ENCODE peak calls at places on chromosomes 5 and 9, in ten cellular contexts. F is A549; W is ACHN; D is stimulated activated CD4-positive, alpha-beta T cell treated with anti-CD3 and anti-CD28 coated beads, Interleukin-1b, Interleukin-23, amount 100 ng/mL, for 4 hours; P is cardiac muscle cell; S is H9; H is HCT116; G is RKO; L is right atrium auricular region; U is cardiac septum. E is an unnamed sample.

GRCh38 chr9:7491641-7492040 is 307.9 kb downstream of the DMAC1 start:
- DNase-seq in L (no peak), S (no peak), G (no peak), U (no peak), W (no peak), P (no peak), H (no peak), D (no peak), F (no peak), E (no peak)

GRCh38 chr5:59843511-59844230 is 49.9 kb downstream of the PDE4D start:
- DNase-seq in F (no peak), L (no peak), U (no peak), D (no peak), W (no peak), G (no peak), H (no peak), S (no peak), P (no peak), E (no peak)

GRCh38 chr9:127184641-127185040 is 62.2 kb upstream of the ANGPTL2 start:
- DNase-seq in G (no peak), F (no peak), P (no peak), U (no peak), L (no peak), H (no peak), D (no peak), S (no peak), W (no peak), E (no peak)

GRCh38 chr5:120297621-120298020 is 166.5 kb upstream of the PRR16 start:
- DNase-seq in D (no peak), W (no peak), S (no peak), L (no peak), P (no peak), F (no peak), H (no peak), G (no peak), U (no peak), E (no peak)

GRCh38 chr9:94619012-94619411 is 20.3 kb downstream of the FBP1 start:
- DNase-seq in U (no peak), D (no peak), L (no peak), G (no peak), P (peak), F (no peak), S (no peak), W (no peak), H (no peak), E (no peak)

GRCh38 chr5:77138981-77139380 is 51.9 kb upstream of the ZBED3 start:
- DNase-seq in L (no peak), P (no peak), U (no peak), G (no peak), S (no peak), H (no peak), D (no peak), W (no peak), F (no peak), E (no peak)

GRCh38 chr9:33446507-33447403 is 638 bp downstream of the AQP3 start:
- DNase-seq in U (no peak), F (peak), H (no peak), D (peak), W (peak), P (no peak), G (peak), S (no peak), L (peak), E (no peak)

GRCh38 chr5:89081360-89081759 is 198.4 kb upstream of the MEF2C start:
- DNase-seq in G (no peak), S (no peak), F (no peak), D (no peak), L (no peak), H (no peak), U (no peak), P (no peak), W (no peak), E (no peak)

GRCh38 chr9:77325058-77325457 is 147.7 kb downstream of the VPS13A start:
- DNase-seq in D (no peak), S (no peak), L (no peak), U (no peak), F (no peak), G (no peak), P (no peak), H (no peak), W (no peak), E (no peak)

GRCh38 chr5:132224721-132225120 is 2.9 kb downstream of the P4HA2 start:
- DNase-seq in F (no peak), G (no peak), S (no peak), L (no peak), D (no peak), W (no peak), U (peak), H (no peak), P (no peak), E (no peak)

GRCh38 chr9:128629136-128629535 is 27.5 kb downstream of the DYNC2I2 start:
- DNase-seq in S (no peak), H (no peak), D (no peak), U (no peak), W (no peak), F (no peak), L (no peak), P (no peak), G (no peak), E (no peak)

GRCh38 chr5:153965102-153965645 is 73.5 kb downstream of the FAM114A2 start:
- DNase-seq in G (peak), D (peak), H (peak), U (no peak), F (peak), P (peak), S (peak), W (peak), L (no peak), E (peak)

GRCh38 chr5:95817430-95817829 is 5.1 kb downstream of the GLRX start:
- DNase-seq in L (no peak), F (no peak), D (no peak), H (no peak), W (peak), P (no peak), U (peak), S (no peak), G (peak), E (no peak)

E was measured in Panc1.